ENCODE peak calls at places on chromosomes 7 and 10, in four cellular contexts. N, D, A and R are unnamed samples.

GRCh38 chr7:157979631-157980340 is 607.8 kb downstream of the PTPRN2 start:
- DNase-seq in N (no peak), D (no peak), A (no peak), R (no peak)

GRCh38 chr7:77687747-77688144 is 8.5 kb upstream of the RSBN1L start:
- DNase-seq in N (no peak), D (no peak), A (no peak), R (no peak)

GRCh38 chr7:128347573-128348147 is 4.0 kb upstream of the RBM28 start:
- DNase-seq in N (peak), D (peak), A (peak), R (no peak)

GRCh38 chr10:5559642-5560141 is 34.9 kb downstream of the CALML3 start:
- DNase-seq in N (no peak), D (no peak), A (no peak), R (no peak)

GRCh38 chr7:131501422-131501821 is 55.0 kb downstream of the PODXL start:
- DNase-seq in N (no peak), D (no peak), A (no peak), R (peak)

GRCh38 chr10:27439101-27439500 is 65.0 kb upstream of the RAB18 start:
- DNase-seq in N (no peak), D (no peak), A (no peak), R (peak)

GRCh38 chr7:17829001-17829400 is 111.3 kb downstream of the SNX13 start:
- DNase-seq in N (no peak), D (peak), A (no peak), R (no peak)

GRCh38 chr10:119441151-119441821 is 101.2 kb downstream of the RGS10 start:
- DNase-seq in N (no peak), D (no peak), A (no peak), R (peak)

GRCh38 chr7:15829689-15830088 is 143.2 kb upstream of the MEOX2 start:
- DNase-seq in N (no peak), D (no peak), A (no peak), R (no peak)

DNA sequence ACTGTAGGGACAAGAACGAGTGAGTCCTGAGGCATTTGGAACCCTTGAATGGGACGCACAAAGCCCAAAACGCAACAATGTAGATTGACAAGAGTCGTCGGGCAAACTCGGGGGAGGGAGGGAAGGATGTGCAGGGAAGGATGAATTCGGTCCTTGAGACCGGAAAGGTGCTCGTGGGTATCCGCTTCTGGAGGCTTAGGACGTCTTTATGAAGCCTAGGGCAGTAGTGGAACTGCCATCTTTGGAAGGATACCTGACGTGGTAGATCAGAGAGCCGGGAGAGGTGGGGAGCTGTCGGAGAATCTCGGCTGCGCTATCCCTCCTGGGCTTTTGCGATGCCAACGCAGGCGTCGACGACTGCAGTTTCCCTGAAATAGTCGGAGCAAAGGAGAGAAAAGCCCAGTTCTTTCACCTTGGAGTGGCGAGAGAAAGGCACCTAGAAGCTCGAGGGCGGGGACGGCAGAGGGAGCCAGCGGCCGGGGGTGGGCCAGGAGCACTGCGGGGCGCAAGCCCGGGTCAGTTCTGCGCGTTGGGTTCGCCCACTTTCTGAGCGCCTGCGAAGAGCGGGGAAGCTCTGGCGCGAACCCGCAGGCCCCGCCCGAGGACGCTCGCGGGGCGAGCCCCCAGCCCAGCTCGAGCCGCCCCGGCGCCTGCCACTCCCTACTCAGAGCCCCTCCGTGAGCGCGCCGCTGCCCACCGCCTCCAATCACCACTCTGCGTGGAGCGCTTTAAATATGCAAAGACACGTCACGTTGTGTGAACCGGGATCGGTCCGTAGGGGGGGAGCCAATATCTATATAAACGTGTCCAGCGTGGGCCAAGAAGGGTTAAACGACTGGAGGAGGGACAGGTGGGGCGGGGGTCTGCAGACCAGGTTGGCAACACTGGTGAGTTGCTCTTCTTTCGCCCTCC is at the start of gene CYP26C1:
- DNase-seq in N (no peak), D (no peak), A (no peak), R (no peak)
- TF ChIP-seq EZH2 in N (no peak), D (no peak), A (no peak), R (no peak)

GRCh38 chr7:1224093-1224702 is 8.5 kb upstream of the UNCX start:
- DNase-seq in N (no peak), D (no peak), A (no peak), R (no peak)
- TF ChIP-seq EZH2 in N (peak), D (no peak), A (no peak), R (no peak)

DNA sequence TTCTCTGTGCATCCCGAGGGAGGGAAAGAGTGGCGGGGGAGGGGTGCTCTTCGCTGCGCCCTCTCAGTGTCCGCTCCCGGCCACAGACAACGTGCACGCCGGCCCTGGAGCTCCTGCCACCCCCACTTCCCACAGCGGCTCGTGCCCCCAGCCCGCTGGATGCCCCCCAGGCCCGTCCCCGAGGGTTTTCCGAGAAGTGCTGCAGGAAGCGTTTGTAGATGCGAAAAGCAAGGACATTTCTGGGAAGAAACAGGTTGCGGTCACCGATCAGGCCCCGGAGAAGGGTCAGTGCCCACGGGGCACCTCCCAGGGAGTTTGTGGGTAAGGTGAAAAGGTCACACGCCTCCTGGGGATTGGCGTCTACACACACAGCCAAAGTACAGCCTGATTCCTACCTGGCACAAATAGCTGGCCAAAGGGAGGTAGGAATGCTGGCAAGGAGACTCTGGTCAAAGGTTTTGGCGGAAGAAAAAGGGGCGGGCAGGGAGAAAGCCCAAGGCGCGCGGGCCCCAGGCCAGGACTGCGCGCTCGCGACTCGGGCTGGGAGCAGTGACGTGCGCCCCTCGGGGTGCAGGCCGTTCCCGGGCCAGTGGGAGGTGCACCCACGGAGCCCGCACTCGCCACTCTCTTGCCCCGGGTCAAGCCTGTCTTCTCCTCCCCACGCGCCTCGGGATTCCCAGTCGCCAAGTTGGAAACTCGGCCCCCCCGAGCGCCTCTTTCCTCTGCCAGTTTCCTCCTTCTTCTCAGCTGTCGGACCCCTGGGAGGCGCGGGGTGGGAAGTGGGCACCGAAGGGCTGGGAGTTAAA is 1.5 kb upstream of the NRP1 start:
- DNase-seq in N (peak), D (peak), A (no peak), R (peak)
- TF ChIP-seq EZH2 in N (no peak), D (no peak), A (no peak), R (no peak)

GRCh38 chr7:100720645-100721504 is 607 bp downstream of the EPO start:
- DNase-seq in N (no peak), D (no peak), A (no peak), R (no peak)

GRCh38 chr7:100719523-100720319 is 547 bp upstream of the EPO start:
- DNase-seq in N (no peak), D (no peak), A (no peak), R (peak)

GRCh38 chr7:100722480-100723212 is 2.4 kb downstream of the EPO start:
- DNase-seq in N (no peak), D (no peak), A (no peak), R (no peak)

GRCh38 chr7:100721505-100721812 is 1.2 kb downstream of the EPO start:
- DNase-seq in N (no peak), D (no peak), A (no peak), R (no peak)

GRCh38 chr7:100720320-100720644 is at the start of gene EPO:
- DNase-seq in N (no peak), D (no peak), A (no peak), R (no peak)
- TF ChIP-seq EZH2 in N (peak), D (no peak), A (no peak), R (peak)

GRCh38 chr10:110643670-110644597 is at the start of gene RBM20:
- DNase-seq in N (peak), D (no peak), A (no peak), R (peak)

GRCh38 chr10:110644598-110645462 is 694 bp downstream of the RBM20 start:
- DNase-seq in N (no peak), D (no peak), A (no peak), R (no peak)

GRCh38 chr10:110642980-110643655 is 1.0 kb upstream of the RBM20 start:
- DNase-seq in N (peak), D (no peak), A (no peak), R (no peak)

GRCh38 chr10:110641256-110641655 is 2.9 kb upstream of the RBM20 start:
- DNase-seq in N (peak), D (peak), A (peak), R (peak)

DNA sequence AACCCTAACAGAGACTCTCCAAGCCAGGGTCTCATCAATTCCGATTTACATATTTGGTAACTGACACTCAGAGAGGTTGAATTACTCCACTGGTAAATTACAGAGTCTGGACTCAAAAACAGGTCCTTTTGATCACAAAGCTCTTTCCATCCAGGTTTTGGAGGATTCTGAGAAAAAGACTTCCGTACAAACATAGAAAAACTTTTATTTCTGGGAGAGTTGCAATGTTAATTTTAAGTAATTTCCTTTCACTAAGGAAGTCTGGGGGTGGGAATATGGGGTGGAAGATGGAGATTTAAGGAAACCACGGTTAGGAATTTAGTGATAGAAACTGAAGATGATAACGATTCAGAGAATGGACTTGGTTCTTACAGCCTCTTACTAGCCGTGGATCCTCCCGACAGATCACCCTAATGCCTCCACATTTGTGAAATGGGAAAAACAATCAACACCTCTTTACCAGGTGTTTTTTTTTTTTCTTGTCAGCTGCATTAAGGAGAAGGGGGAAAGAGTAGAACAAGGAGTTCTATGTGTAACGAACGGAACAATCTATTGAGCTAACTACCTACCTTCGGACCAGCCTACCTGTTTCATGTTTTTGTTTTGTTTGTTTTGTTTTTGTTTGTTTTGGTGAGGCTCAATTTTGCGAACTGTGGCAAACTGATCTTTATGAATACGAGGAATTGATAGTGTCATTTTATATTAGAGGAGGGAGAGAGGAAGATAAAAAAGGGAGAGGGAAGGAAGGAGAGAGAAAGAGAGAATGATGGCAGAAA is 1.7 kb upstream of the RBM20 start:
- DNase-seq in N (no peak), D (no peak), A (no peak), R (no peak)
- TF ChIP-seq EZH2 in N (no peak), D (no peak), A (no peak), R (no peak)

GRCh38 chr7:42946616-42946928 is 14.4 kb downstream of the MRPL32 start:
- DNase-seq in N (no peak), D (no peak), A (no peak), R (no peak)
- TF ChIP-seq EZH2 in N (no peak), D (no peak), A (no peak), R (no peak)

DNA sequence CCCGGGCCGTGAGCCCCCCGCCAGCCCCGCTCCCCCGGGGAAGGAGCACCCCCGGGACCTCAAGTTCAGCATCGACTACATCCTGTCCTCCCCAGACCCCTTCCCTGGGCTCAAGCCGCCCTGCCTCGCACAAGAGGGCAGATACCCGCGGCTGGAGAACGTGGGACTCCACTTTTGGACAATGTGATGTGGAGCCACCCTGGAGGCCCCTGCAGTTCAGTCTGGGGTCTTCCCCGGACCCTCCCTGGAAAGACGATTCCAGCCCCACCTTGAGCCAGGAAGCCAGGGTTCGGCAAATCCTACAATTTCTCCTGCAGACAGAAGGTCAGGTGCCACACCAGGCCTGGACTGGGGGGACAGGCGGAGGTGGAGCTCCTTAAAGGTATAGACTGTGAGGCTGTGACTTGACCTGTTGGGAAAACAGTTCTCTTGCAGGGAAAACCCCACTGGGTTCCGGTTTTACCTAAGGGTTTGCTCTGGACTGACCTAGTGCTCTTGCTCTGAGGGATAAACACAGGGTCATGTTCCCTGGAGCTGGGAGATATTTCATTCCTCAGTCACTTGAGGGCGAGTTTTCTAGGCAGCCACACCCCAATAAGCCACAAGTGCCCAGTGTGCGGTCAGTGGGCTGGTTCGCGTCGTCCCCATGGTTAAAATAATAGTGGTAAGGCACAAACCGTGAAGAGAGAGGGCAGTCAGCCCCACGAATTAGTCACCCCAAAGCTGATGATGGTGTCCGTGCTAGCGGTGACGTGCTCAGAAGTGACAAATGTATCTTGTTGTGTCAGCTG is 1.5 kb downstream of the FOXL3 start:
- DNase-seq in N (no peak), D (peak), A (no peak), R (no peak)
- TF ChIP-seq EZH2 in N (no peak), D (no peak), A (no peak), R (peak)

GRCh38 chr7:28798233-28798632 is 159.9 kb downstream of the TRIL start:
- DNase-seq in N (no peak), D (no peak), A (no peak), R (no peak)

GRCh38 chr7:28804157-28804556 is 154.0 kb downstream of the TRIL start:
- DNase-seq in N (no peak), D (no peak), A (no peak), R (no peak)

GRCh38 chr7:28802450-28802849 is 155.7 kb downstream of the TRIL start:
- DNase-seq in N (no peak), D (no peak), A (no peak), R (no peak)

GRCh38 chr7:28799619-28800018 is 158.5 kb downstream of the TRIL start:
- DNase-seq in N (no peak), D (no peak), A (no peak), R (no peak)

DNA sequence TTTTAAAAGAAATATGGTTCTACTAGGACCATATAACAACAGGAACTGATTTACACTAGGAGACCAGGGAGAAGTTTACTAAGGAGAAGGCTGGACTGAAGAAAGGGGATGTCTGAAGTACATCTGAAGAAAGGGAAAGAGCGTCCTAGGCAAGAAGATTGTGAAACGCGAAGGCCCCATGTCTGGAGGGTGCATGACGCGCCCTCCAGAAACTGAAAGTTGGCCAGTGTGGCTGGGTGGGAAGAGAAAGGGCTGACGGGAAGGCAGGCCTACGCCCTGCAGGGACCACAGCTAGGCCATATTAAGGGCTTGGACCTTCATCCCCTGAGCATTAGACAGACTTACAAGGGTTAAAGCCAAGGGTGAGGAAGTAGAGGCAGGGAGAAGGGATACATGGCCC is 158.0 kb downstream of the TRIL start:
- DNase-seq in N (no peak), D (no peak), A (no peak), R (no peak)
- TF ChIP-seq EZH2 in N (no peak), D (no peak), A (no peak), R (no peak)